ENCODE peak calls at places on chromosomes 6 and 20, in nine cellular contexts. X, G, U, P, V, O, T, Z and J are unnamed samples.

GRCh38 chr6:163459536-163459935 is 45.0 kb downstream of the QKI start:
- DNase-seq in X (no peak), O (no peak), U (no peak), G (peak; percentile 18), V (no peak), Z (no peak), T (no peak), P (no peak), J (no peak)

GRCh38 chr6:110853754-110854477 is 20.7 kb upstream of the AMD1 start:
- DNase-seq in G (no peak), X (no peak), V (no peak), Z (no peak), P (no peak), T (no peak), U (no peak), O (no peak), J (no peak)

GRCh38 chr6:35602133-35602946 is 86.4 kb downstream of the FKBP5 start:
- DNase-seq in P (no peak), V (no peak), T (no peak), Z (no peak), X (peak; percentile 53), O (no peak), G (peak; percentile 79), U (no peak), J (no peak)

GRCh38 chr6:152509916-152510315 is 127.2 kb downstream of the SYNE1 start:
- DNase-seq in Z (no peak), G (no peak), O (no peak), U (no peak), X (no peak), T (no peak), P (no peak), V (no peak), J (no peak)

GRCh38 chr20:40666336-40666735 is 22.7 kb downstream of the MAFB start:
- DNase-seq in P (no peak), X (no peak), U (no peak), Z (no peak), O (no peak), G (no peak), T (no peak), V (no peak), J (no peak)

GRCh38 chr20:36506253-36506652 is 35.1 kb upstream of the MYL9 start:
- DNase-seq in O (peak; percentile 44), Z (no peak), V (no peak), X (no peak), G (peak; percentile 25), U (no peak), T (no peak), P (no peak), J (no peak)

GRCh38 chr20:31565699-31566331 is 39.3 kb upstream of the ID1 start:
- DNase-seq in G (no peak), X (no peak), P (no peak), O (no peak), Z (no peak), T (no peak), U (no peak), V (no peak), J (no peak)

GRCh38 chr6:170037541-170038250 is 253.2 kb downstream of the DLL1 start:
- DNase-seq in V (peak; percentile 11), Z (no peak), T (no peak), U (no peak), X (no peak), O (no peak), P (peak; percentile 31), G (peak; percentile 66), J (no peak)

DNA sequence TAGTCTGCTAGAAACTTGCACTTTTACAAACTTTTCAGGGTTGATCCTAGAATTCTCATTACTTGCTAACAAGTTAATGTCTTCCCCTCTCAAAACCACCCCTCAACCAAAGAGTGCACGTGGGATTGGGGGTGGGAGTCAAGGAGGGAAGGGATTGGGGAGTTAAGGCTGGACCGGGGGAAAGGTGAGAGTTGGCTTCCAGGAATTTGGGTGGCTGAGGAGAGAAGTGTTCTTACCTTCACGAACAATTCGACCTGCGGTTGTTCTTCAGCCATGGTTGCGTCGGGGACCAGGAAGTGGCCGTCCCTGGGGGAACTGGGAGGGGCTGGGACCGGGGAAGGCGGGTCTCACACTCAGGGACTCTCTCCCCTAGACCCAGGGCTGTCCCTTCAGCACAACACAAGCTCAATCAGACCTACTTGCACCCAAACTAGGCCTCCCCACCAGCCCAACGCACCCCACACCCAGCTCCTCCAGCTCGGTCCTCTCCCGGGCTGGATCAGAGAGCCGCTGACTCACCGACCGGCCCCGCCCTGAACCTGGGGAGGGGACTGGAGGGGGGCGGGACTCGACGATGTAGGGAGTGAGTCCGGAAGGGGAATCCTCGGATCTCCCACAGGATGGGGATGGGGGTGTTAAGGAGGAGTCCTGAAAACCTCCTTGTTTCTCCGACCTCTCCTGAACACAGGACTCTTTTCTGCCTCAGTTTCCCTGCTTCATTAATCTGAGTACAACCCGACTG is at the start of gene CLIC1:
- DNase-seq in T (peak; percentile 95), U (peak; percentile 97), O (peak; percentile 84), Z (peak; percentile 88), P (peak; percentile 87), V (peak; percentile 87), X (peak; percentile 95), G (peak; percentile 79), J (peak; percentile 93)
- H3K4me3 ChIP-seq in T (peak within 1 kb of the TSS; percentile 53), U (peak within 1 kb of the TSS; percentile 77), O (peak within 1 kb of the TSS; percentile 70), Z (peak within 1 kb of the TSS; percentile 63), P (peak within 1 kb of the TSS; percentile 67), V (peak within 1 kb of the TSS; percentile 71), X (peak within 1 kb of the TSS; percentile 89), G (peak within 1 kb of the TSS; percentile 89), J (peak within 1 kb of the TSS; percentile 63)

DNA sequence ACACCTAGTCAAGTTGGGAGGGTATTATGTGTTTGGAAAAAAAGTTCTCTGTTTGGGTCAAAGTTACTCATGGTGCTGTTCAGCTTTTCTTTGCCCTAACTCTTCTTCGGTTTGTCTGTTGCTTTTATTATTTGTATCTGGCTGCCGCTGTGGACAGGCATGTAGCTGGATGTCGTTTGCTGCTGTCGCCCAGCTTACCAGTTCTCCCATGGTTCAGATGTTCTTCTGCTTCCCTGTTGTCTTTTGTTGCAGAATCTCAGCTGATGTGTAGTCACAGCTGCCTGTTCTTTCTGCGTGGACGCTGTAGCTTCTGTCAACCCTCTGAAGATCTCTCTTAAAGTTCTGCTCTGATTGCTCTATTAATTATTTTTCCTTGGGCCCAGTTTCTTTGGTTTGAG is 8.0 kb downstream of the IGF2R start:
- DNase-seq in G (no peak), P (no peak), O (no peak), V (no peak), U (no peak), T (no peak), X (no peak), Z (no peak), J (no peak)
- H3K4me1 ChIP-seq in G (peaks cover 34% of the 10 kb centered on the region), P (peaks cover 65% of the 10 kb centered on the region), O (peaks cover 28% of the 10 kb centered on the region), V (peaks cover 30% of the 10 kb centered on the region), U (peaks cover 80% of the 10 kb centered on the region), T (peaks cover 40% of the 10 kb centered on the region), X (peaks cover 55% of the 10 kb centered on the region), Z (peaks cover 36% of the 10 kb centered on the region), J (peaks cover 23% of the 10 kb centered on the region)

GRCh38 chr20:17972121-17972520 is 3.3 kb downstream of the MGME1 start:
- DNase-seq in Z (no peak), V (no peak), P (no peak), T (no peak), O (no peak), U (no peak), X (no peak), G (peak; percentile 36), J (no peak)
- H3K4me3 ChIP-seq in Z (no peak overlapping the region), V (no peak overlapping the region), P (no peak overlapping the region), T (peak overlapping the region; percentile 75), O (peak overlapping the region; percentile 79), U (peak overlapping the region; percentile 90), X (peak overlapping the region; percentile 95), G (peak overlapping the region; percentile 94), J (no peak overlapping the region)

DNA sequence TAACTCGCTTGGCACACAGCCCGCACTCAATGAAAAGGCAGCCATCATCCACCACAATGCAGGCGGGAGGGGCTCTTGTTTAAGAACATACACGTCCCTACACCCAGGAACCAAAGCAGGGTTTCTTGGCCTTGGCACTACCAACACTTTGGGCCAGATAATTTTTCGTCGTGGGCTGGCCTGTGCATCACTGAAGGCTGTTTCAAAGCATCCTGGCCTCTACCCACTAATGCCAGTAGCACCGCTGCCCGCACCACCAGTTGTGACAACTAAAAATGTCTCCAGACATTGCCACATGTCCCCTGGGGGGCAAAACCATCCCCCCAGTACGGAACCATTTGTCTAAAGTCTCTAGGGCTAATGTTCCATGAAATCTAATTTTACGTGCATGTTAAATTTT is 13.0 kb downstream of the UQCC2 start:
- DNase-seq in V (no peak), U (no peak), Z (no peak), T (no peak), P (no peak), O (no peak), X (no peak), G (no peak), J (no peak)
- H3K4me1 ChIP-seq in V (peaks cover 25% of the 10 kb centered on the region), U (peaks cover 5% of the 10 kb centered on the region), Z (peaks cover 15% of the 10 kb centered on the region), T (peaks cover 38% of the 10 kb centered on the region), P (peaks cover 34% of the 10 kb centered on the region), O (peaks cover 31% of the 10 kb centered on the region), X (peaks cover 43% of the 10 kb centered on the region), G (peaks cover 18% of the 10 kb centered on the region), J (no peaks in the 10 kb centered on the region)

GRCh38 chr6:23752414-23752813 is 373.6 kb upstream of the NRSN1 start:
- DNase-seq in Z (no peak), P (no peak), T (no peak), U (no peak), G (no peak), O (no peak), V (no peak), X (no peak), J (no peak)
- H3K4me3 ChIP-seq in Z (no peak overlapping the region), P (no peak overlapping the region), T (no peak overlapping the region), U (no peak overlapping the region), G (no peak overlapping the region), O (no peak overlapping the region), V (no peak overlapping the region), X (no peak overlapping the region), J (no peak overlapping the region)

DNA sequence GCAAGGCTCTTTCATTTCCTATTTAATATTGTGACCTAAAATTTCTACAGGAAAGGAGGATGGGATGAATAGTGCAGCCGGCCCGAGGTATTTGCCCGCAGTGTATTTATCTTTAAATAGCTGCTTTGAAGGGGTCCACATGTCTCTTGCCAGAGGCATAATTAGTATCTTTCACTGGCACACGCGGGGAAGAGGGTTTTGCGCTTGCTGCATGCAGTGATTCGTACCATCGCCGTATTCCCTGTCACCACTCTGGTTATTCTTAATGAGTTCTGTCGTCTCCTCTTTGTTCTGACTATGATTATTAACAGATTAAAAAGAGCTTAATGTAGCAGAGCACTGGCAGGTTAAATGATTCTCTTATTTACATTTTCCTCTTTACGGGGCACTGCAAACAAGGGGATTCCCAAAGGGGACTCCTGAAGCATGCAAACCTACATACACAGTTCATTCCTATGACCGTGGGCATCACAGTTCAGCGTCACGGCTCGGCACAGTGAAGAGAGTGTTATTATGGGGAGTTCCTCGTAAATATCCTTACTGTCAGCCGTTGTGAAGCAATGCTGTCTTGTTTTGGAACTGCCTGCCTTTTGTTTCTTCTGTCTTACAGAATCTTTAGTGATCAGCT is 204.8 kb downstream of the DTNBP1 start:
- DNase-seq in V (no peak), G (no peak), O (no peak), P (no peak), T (no peak), Z (no peak), U (no peak), X (no peak), J (no peak)
- H3K4me1 ChIP-seq in V (peaks cover 20% of the 10 kb centered on the region), G (peaks cover 6% of the 10 kb centered on the region), O (peaks cover 14% of the 10 kb centered on the region), P (peaks cover 1% of the 10 kb centered on the region), T (peaks cover 10% of the 10 kb centered on the region), Z (peaks cover 6% of the 10 kb centered on the region), U (no peaks in the 10 kb centered on the region), X (peaks cover 34% of the 10 kb centered on the region), J (no peaks in the 10 kb centered on the region)